ENCODE peak calls at places on chromosomes 6 and 20, in six cellular contexts. N is Daoy, F is H54, C is GM19239, Q is GM13977, H is NB4. J is an unnamed sample.

GRCh38 chr6:87200469-87201174 is 45.3 kb downstream of the ZNF292 start:
- DNase-seq in F (no peak), N (no peak), C (no peak), Q (no peak), H (peak), J (no peak)

GRCh38 chr6:152267967-152268845 is 369.0 kb downstream of the SYNE1 start:
- DNase-seq in N (no peak), H (peak), C (no peak), Q (peak), F (no peak), J (no peak)

GRCh38 chr20:2538931-2539330 is 2.6 kb downstream of the TMC2 start:
- DNase-seq in C (no peak), N (no peak), H (no peak), F (no peak), Q (no peak), J (no peak)

GRCh38 chr20:58711266-58712051 is 18.9 kb downstream of the NPEPL1 start:
- DNase-seq in F (no peak), H (peak), N (no peak), Q (no peak), C (no peak), J (no peak)

GRCh38 chr20:10133532-10133931 is 85.1 kb upstream of the SNAP25 start:
- DNase-seq in C (no peak), Q (no peak), H (no peak), N (no peak), F (no peak), J (no peak)

GRCh38 chr20:31494131-31494530 is 19.0 kb downstream of the REM1 start:
- DNase-seq in C (no peak), H (peak), Q (no peak), F (peak), N (no peak), J (peak)

GRCh38 chr6:36120979-36121706 is 9.2 kb upstream of the MAPK13 start:
- DNase-seq in Q (no peak), C (no peak), H (peak), F (no peak), N (peak), J (no peak)

GRCh38 chr6:101909376-101909775 is 515.9 kb downstream of the GRIK2 start:
- DNase-seq in F (no peak), N (no peak), C (no peak), Q (no peak), H (no peak), J (no peak)

GRCh38 chr6:67544851-67545452 is 1090.1 kb upstream of the ADGRB3 start:
- DNase-seq in Q (no peak), N (no peak), C (no peak), H (peak), F (no peak), J (no peak)

GRCh38 chr6:168609026-168609685 is 168.2 kb downstream of the SMOC2 start:
- DNase-seq in H (no peak), Q (no peak), F (no peak), C (no peak), N (no peak), J (no peak)

GRCh38 chr6:148750826-148751225 is 4.0 kb downstream of the UST start:
- DNase-seq in H (no peak), F (no peak), Q (no peak), N (peak), C (no peak), J (no peak)

GRCh38 chr20:19314619-19315018 is 102.2 kb downstream of the SLC24A3 start:
- DNase-seq in Q (no peak), C (no peak), H (no peak), F (no peak), N (peak), J (no peak)

GRCh38 chr6:3671382-3671781 is 80.1 kb downstream of the PXDC1 start:
- DNase-seq in H (no peak), C (no peak), Q (no peak), N (no peak), F (no peak), J (no peak)

GRCh38 chr6:130872250-130873095 is 45.3 kb downstream of the SMLR1 start:
- DNase-seq in F (peak), C (peak), H (peak), N (peak), Q (peak), J (peak)

GRCh38 chr20:21360686-21361085 is 36.6 kb downstream of the NKX2-4 start:
- DNase-seq in C (no peak), H (no peak), N (no peak), Q (no peak), F (no peak), J (peak)

GRCh38 chr6:72552938-72553337 is 68.9 kb upstream of the KCNQ5 start:
- DNase-seq in N (peak), F (no peak), H (no peak), C (no peak), Q (no peak), J (peak)

GRCh38 chr6:3037578-3038365 is 30.5 kb upstream of the RIPK1 start:
- DNase-seq in F (no peak), Q (no peak), C (no peak), N (no peak), H (no peak), J (no peak)

GRCh38 chr20:4280731-4281130 is 265.4 kb upstream of the RNF24 start:
- DNase-seq in N (no peak), H (no peak), C (no peak), Q (no peak), F (no peak), J (no peak)

GRCh38 chr6:48061630-48062029 is 49.4 kb downstream of the PTCHD4 start:
- DNase-seq in H (no peak), Q (no peak), F (peak), C (no peak), N (peak), J (peak)

GRCh38 chr20:57941121-57941522 is 231.3 kb upstream of the PMEPA1 start:
- DNase-seq in N (no peak), Q (no peak), C (no peak), F (no peak), H (no peak), J (no peak)

GRCh38 chr6:84249724-84250123 is 22.3 kb upstream of the CEP162 start:
- DNase-seq in C (no peak), N (peak), F (peak), H (no peak), Q (no peak), J (no peak)

GRCh38 chr20:1707588-1708449 is 50.2 kb upstream of the SIRPG start:
- DNase-seq in C (no peak), H (peak), F (no peak), Q (no peak), N (no peak), J (no peak)

GRCh38 chr6:148367418-148368024 is 24.9 kb downstream of the SASH1 start:
- DNase-seq in N (peak), H (peak), F (peak), Q (no peak), C (no peak), J (peak)

GRCh38 chr6:139533573-139534471 is 159.4 kb upstream of the CITED2 start:
- DNase-seq in F (no peak), N (peak), Q (no peak), H (no peak), C (no peak), J (peak)

GRCh38 chr20:64119301-64119680 is 11.9 kb upstream of the NPBWR2 start:
- DNase-seq in H (no peak), Q (no peak), N (no peak), C (no peak), F (no peak), J (no peak)

GRCh38 chr6:148566664-148567350 is 180.0 kb upstream of the UST start:
- DNase-seq in F (no peak), Q (peak), H (no peak), N (no peak), C (no peak), J (no peak)

GRCh38 chr6:70310063-70310694 is 7.3 kb upstream of the COL9A1 start:
- DNase-seq in Q (no peak), N (peak), H (peak), F (no peak), C (no peak), J (peak)

GRCh38 chr20:48822178-48822577 is 5.6 kb downstream of the PREX1 start:
- DNase-seq in H (no peak), F (no peak), C (no peak), Q (no peak), N (no peak), J (no peak)

GRCh38 chr6:150038202-150038830 is 13.0 kb upstream of the RAET1L start:
- DNase-seq in Q (no peak), F (no peak), C (no peak), H (no peak), N (peak), J (no peak)

GRCh38 chr20:59004493-59004762 is 2.6 kb downstream of the CTSZ start:
- DNase-seq in F (no peak), C (no peak), H (no peak), N (no peak), Q (no peak), J (no peak)

GRCh38 chr6:149031545-149032317 is 284.9 kb downstream of the UST start:
- DNase-seq in H (peak), F (peak), C (no peak), N (peak), Q (no peak), J (peak)

J was measured in H4.